ENCODE peak calls at places on chromosomes 6 and 20, in eight cellular contexts. A is WTC11, F is lower lobe of right lung, B is cardiac fibroblast, Q is IMR-90, I is RWPE1, L is lower leg skin, Z is nephron progenitor cell. G is an unnamed sample.

GRCh38 chr20:20772492-20773047 is 60.1 kb upstream of the RALGAPA2 start:
- DNase-seq in A (no peak), F (no peak), B (no peak), Q (no peak), I (no peak), L (no peak), Z (no peak), G (no peak)

GRCh38 chr6:82619573-82619972 is 256.0 kb downstream of the TPBG start:
- DNase-seq in A (no peak), F (no peak), B (no peak), Q (no peak), I (no peak), L (no peak), Z (no peak), G (no peak)

GRCh38 chr6:90315354-90315960 is 18.8 kb upstream of the BACH2 start:
- DNase-seq in A (no peak), F (no peak), B (no peak), Q (no peak), I (no peak), L (no peak), Z (no peak), G (no peak)

GRCh38 chr6:90195094-90195793 is 101.4 kb downstream of the BACH2 start:
- DNase-seq in A (no peak), F (no peak), B (no peak), Q (no peak), I (no peak), L (no peak), Z (no peak), G (no peak)

GRCh38 chr20:32672982-32673727 is 586 bp downstream of the C20orf203 start:
- DNase-seq in A (peak), F (peak), B (no peak), Q (no peak), I (no peak), L (no peak), Z (no peak), G (peak)

GRCh38 chr6:130434174-130434873 is 68.5 kb downstream of the TMEM200A start:
- DNase-seq in A (no peak), F (no peak), B (peak), Q (peak), I (peak), L (no peak), Z (no peak), G (no peak)

GRCh38 chr20:7195704-7196103 is 428.2 kb downstream of the BMP2 start:
- DNase-seq in A (no peak), F (no peak), B (peak), Q (no peak), I (peak), L (no peak), Z (no peak), G (no peak)

GRCh38 chr20:688809-689208 is 13.2 kb upstream of the SCRT2 start:
- DNase-seq in A (peak), F (no peak), B (no peak), Q (peak), I (no peak), L (no peak), Z (peak), G (no peak)

GRCh38 chr6:8947900-8948299 is 512.6 kb upstream of the SLC35B3 start:
- DNase-seq in A (no peak), F (no peak), B (no peak), Q (no peak), I (no peak), L (no peak), Z (no peak), G (no peak)
- TF ChIP-seq CTCF in A (no peak), F (no peak), B (no peak), Q (no peak), I (no peak), L (no peak), Z (no peak), G (no peak)

DNA sequence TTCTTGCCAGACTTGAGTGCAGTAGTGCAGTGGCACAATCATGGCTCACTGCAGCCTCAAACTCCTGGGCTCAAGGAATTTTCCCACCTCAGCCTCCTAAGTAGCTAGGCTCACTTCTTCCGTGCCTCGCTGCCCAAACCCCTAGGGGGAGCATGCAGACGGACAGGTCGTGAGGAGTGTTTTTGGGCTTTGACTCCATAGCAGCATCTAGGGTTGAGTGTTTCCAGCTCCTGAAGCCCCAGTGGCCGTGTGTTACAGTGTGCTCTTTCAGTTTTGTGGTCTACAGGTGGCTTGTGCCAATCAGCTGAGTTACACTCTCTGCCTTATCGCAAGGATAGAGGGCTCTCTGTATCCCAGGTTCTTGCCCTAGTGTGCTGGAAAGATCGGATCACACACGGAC is 33.4 kb downstream of the NCOA3 start:
- DNase-seq in A (peak), F (no peak), B (no peak), Q (no peak), I (no peak), L (no peak), Z (peak), G (no peak)
- TF ChIP-seq CTCF in A (peak), F (no peak), B (no peak), Q (no peak), I (no peak), L (no peak), Z (no peak), G (no peak)

GRCh38 chr6:131807644-131808459 is at the start of gene ENPP1:
- DNase-seq in A (peak), F (peak), B (peak), Q (peak), I (peak), L (peak), Z (peak), G (peak)
- TF ChIP-seq CTCF in A (no peak), F (peak), B (peak), Q (no peak), I (peak), L (no peak), Z (no peak), G (peak)

GRCh38 chr6:79627422-79627821 is 3.7 kb upstream of the SH3BGRL2 start:
- DNase-seq in A (no peak), F (no peak), B (no peak), Q (no peak), I (no peak), L (no peak), Z (no peak), G (no peak)

GRCh38 chr6:79621579-79621978 is 9.6 kb upstream of the SH3BGRL2 start:
- DNase-seq in A (no peak), F (no peak), B (no peak), Q (no peak), I (no peak), L (no peak), Z (no peak), G (no peak)

GRCh38 chr6:79628466-79629288 is 2.5 kb upstream of the SH3BGRL2 start:
- DNase-seq in A (no peak), F (no peak), B (no peak), Q (no peak), I (no peak), L (no peak), Z (no peak), G (no peak)

GRCh38 chr6:79622353-79622752 is 8.8 kb upstream of the SH3BGRL2 start:
- DNase-seq in A (no peak), F (no peak), B (no peak), Q (no peak), I (no peak), L (no peak), Z (no peak), G (no peak)

DNA sequence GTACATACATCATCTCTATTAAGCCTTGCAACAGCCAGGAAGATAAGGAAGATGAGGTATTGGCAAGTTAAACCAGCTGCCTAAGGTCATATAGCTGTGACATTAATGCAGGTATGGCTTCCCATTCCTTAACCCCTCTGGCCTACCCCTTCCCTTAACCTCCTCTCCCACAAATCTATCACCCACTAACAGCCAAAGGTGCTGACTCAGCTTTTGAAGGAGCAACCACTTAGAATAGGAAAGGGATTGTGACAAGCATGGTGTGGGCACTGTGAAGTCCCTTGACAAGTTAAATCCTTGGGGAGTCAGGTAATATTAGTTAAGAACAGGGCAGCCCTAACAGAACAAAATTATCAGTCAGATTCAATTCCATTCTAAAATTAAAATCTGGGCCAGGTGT is 5.4 kb upstream of the SH3BGRL2 start:
- DNase-seq in A (no peak), F (no peak), B (no peak), Q (no peak), I (no peak), L (no peak), Z (no peak), G (no peak)
- TF ChIP-seq CTCF in A (no peak), F (no peak), B (no peak), Q (no peak), I (no peak), L (no peak), Z (no peak), G (no peak)